ENCODE peak calls at places on chromosomes 6 and 20, in nine cellular contexts. R is HTR-8/SVneo; X is Kasumi-1; H is heart left ventricle; Q is amniotic stem cell; S is HCT116; L is left ventricle myocardium inferior; T is activated T-helper 9 cell treated with anti-CD3 and anti-CD28 coated beads, Interleukin-2, amount 50 U/mL, for 16 hours; E is stimulated activated CD4-positive, alpha-beta T cell treated with anti-CD3 and anti-CD28 coated beads, Interleukin-2, amount 100 ng/mL, for 48 hours. I is an unnamed sample.

GRCh38 chr6:143441680-143442359 is 8.7 kb downstream of the ADAT2 start:
- DNase-seq in E (no peak), X (no peak), L (no peak), T (no peak), H (no peak), Q (no peak), R (no peak), S (no peak), I (no peak)

GRCh38 chr6:130708338-130708737 is 118.9 kb upstream of the SMLR1 start:
- DNase-seq in Q (peak), H (no peak), X (peak), T (no peak), S (no peak), R (no peak), L (no peak), E (no peak), I (no peak)

GRCh38 chr6:4848382-4849068 is 72.3 kb downstream of the CDYL start:
- DNase-seq in R (no peak), X (no peak), L (no peak), T (no peak), E (no peak), S (no peak), H (peak), Q (no peak), I (no peak)

GRCh38 chr6:8982659-8983058 is 547.3 kb upstream of the SLC35B3 start:
- DNase-seq in L (no peak), T (no peak), S (no peak), X (no peak), E (no peak), Q (no peak), R (no peak), H (no peak), I (no peak)

GRCh38 chr20:45798935-45799642 is 7.3 kb downstream of the DNTTIP1 start:
- DNase-seq in Q (no peak), T (peak), E (peak), R (peak), H (no peak), X (peak), L (no peak), S (no peak), I (peak)

GRCh38 chr6:55868910-55869479 is 6.4 kb downstream of the BMP5 start:
- DNase-seq in X (no peak), H (no peak), R (peak), Q (no peak), L (no peak), S (peak), T (no peak), E (no peak), I (peak)

GRCh38 chr6:116251568-116252384 is 2.1 kb downstream of the TSPYL4 start:
- DNase-seq in X (no peak), L (no peak), H (no peak), E (no peak), S (no peak), T (no peak), Q (peak), R (no peak), I (no peak)

GRCh38 chr6:13243033-13243432 is 85.3 kb downstream of the TBC1D7 start:
- DNase-seq in S (no peak), X (no peak), T (no peak), Q (no peak), H (no peak), L (no peak), E (no peak), R (no peak), I (no peak)

GRCh38 chr6:107670792-107671199 is 153.3 kb downstream of the SCML4 start:
- DNase-seq in E (no peak), X (peak), S (no peak), T (no peak), L (peak), Q (no peak), H (peak), R (no peak), I (no peak)

GRCh38 chr20:35617397-35618031 is 1.9 kb downstream of the SPAG4 start:
- DNase-seq in T (no peak), S (no peak), E (peak), H (peak), L (peak), R (peak), Q (no peak), X (peak), I (peak)

GRCh38 chr6:132931937-132932336 is 117.6 kb downstream of the RPS12 start:
- DNase-seq in S (no peak), Q (no peak), R (peak), X (no peak), T (no peak), E (no peak), H (no peak), L (no peak), I (no peak)

GRCh38 chr20:50303573-50304500 is 113.2 kb downstream of the CEBPB start:
- DNase-seq in H (peak), T (no peak), R (no peak), Q (no peak), L (peak), S (no peak), X (no peak), E (no peak), I (no peak)

GRCh38 chr20:845967-846893 is 12.7 kb downstream of the FAM110A start:
- DNase-seq in E (no peak), S (no peak), X (peak), Q (no peak), H (no peak), R (no peak), L (no peak), T (no peak), I (no peak)

GRCh38 chr6:170174771-170175643 is 115.9 kb downstream of the DLL1 start:
- DNase-seq in Q (no peak), H (no peak), R (no peak), X (no peak), S (no peak), E (no peak), L (no peak), T (no peak), I (no peak)

GRCh38 chr20:10040070-10040970 is 5.5 kb downstream of the ANKEF1 start:
- DNase-seq in R (no peak), S (peak), X (no peak), E (no peak), T (no peak), Q (peak), H (no peak), L (no peak), I (peak)

GRCh38 chr20:63090682-63091571 is 84.2 kb upstream of the BHLHE23 start:
- DNase-seq in R (no peak), X (no peak), L (peak), T (no peak), S (no peak), E (no peak), Q (no peak), H (no peak), I (no peak)

GRCh38 chr6:105045546-105045945 is 88.6 kb downstream of the LIN28B start:
- DNase-seq in X (no peak), T (no peak), S (no peak), E (no peak), Q (no peak), L (no peak), H (no peak), R (no peak), I (no peak)

GRCh38 chr6:45278367-45278766 is 49.8 kb upstream of the RUNX2 start:
- DNase-seq in E (no peak), R (no peak), S (no peak), L (no peak), Q (no peak), H (no peak), X (no peak), T (no peak), I (no peak)

GRCh38 chr6:110488606-110489005 is 12.2 kb upstream of the SLC22A16 start:
- DNase-seq in L (no peak), T (no peak), E (no peak), S (no peak), Q (no peak), H (no peak), X (no peak), R (no peak), I (no peak)

GRCh38 chr6:66992660-66993059 is 1285.6 kb upstream of the EYS start:
- DNase-seq in H (no peak), R (no peak), E (no peak), S (no peak), Q (no peak), T (no peak), X (no peak), L (no peak), I (no peak)

GRCh38 chr20:51446656-51447055 is 95.9 kb downstream of the NFATC2 start:
- DNase-seq in H (peak), X (no peak), S (peak), L (no peak), T (no peak), E (no peak), R (peak), Q (peak), I (peak)

GRCh38 chr6:16286151-16286522 is 47.8 kb downstream of the GMPR start:
- DNase-seq in H (no peak), X (no peak), S (peak), Q (no peak), L (no peak), R (peak), E (peak), T (peak), I (no peak)

GRCh38 chr6:79613912-79614311 is 17.2 kb upstream of the SH3BGRL2 start:
- DNase-seq in T (no peak), S (no peak), R (no peak), Q (no peak), H (no peak), E (no peak), X (no peak), L (no peak), I (no peak)

GRCh38 chr6:44002071-44002590 is 125.1 kb downstream of the MRPL14 start:
- DNase-seq in X (no peak), E (peak), T (no peak), S (no peak), H (no peak), Q (no peak), R (no peak), L (no peak), I (no peak)

GRCh38 chr20:53872561-53873248 is 197.7 kb downstream of the BCAS1 start:
- DNase-seq in X (no peak), R (no peak), H (no peak), E (no peak), T (no peak), L (no peak), Q (no peak), S (no peak), I (no peak)

GRCh38 chr20:46558511-46558959 is 8.1 kb upstream of the OCSTAMP start:
- DNase-seq in Q (peak), E (peak), T (peak), H (peak), X (no peak), R (peak), L (no peak), S (no peak), I (peak)

GRCh38 chr20:59673998-59674445 is 69.7 kb downstream of the PHACTR3 start:
- DNase-seq in L (no peak), R (no peak), X (no peak), E (no peak), S (no peak), H (no peak), Q (no peak), T (no peak), I (no peak)

GRCh38 chr6:35025241-35026188 is 115.6 kb downstream of the TCP11 start:
- DNase-seq in H (no peak), R (no peak), L (no peak), E (no peak), X (peak), Q (no peak), S (no peak), T (no peak), I (no peak)

GRCh38 chr20:3190681-3191111 is 13.8 kb downstream of the DDRGK1 start:
- DNase-seq in X (no peak), R (no peak), Q (no peak), E (no peak), S (no peak), L (no peak), T (no peak), H (no peak), I (no peak)

GRCh38 chr6:27889628-27890315 is 22.4 kb downstream of the OR2B2 start:
- DNase-seq in E (no peak), R (no peak), X (peak), S (peak), T (no peak), Q (no peak), L (no peak), H (no peak), I (no peak)

GRCh38 chr6:47182291-47182957 is 127.3 kb downstream of the TNFRSF21 start:
- DNase-seq in Q (no peak), S (no peak), X (no peak), E (no peak), H (no peak), R (no peak), L (no peak), T (no peak), I (no peak)

GRCh38 chr6:170208171-170208601 is 82.7 kb downstream of the DLL1 start:
- DNase-seq in E (no peak), S (no peak), X (no peak), Q (no peak), H (no peak), T (no peak), R (no peak), L (no peak), I (no peak)

GRCh38 chr6:106064103-106064502 is 22.0 kb upstream of the PRDM1 start:
- DNase-seq in R (no peak), X (no peak), T (no peak), S (no peak), E (no peak), Q (no peak), L (peak), H (no peak), I (no peak)

GRCh38 chr6:20033697-20034407 is 178.4 kb downstream of the MBOAT1 start:
- DNase-seq in X (no peak), L (no peak), Q (no peak), R (no peak), H (no peak), T (no peak), S (no peak), E (no peak), I (no peak)

GRCh38 chr6:43953256-43953655 is 174.0 kb downstream of the MRPL14 start:
- DNase-seq in T (no peak), S (no peak), X (no peak), H (no peak), L (no peak), E (no peak), R (no peak), Q (no peak), I (no peak)

GRCh38 chr6:36038120-36038876 is 10.7 kb downstream of the MAPK14 start:
- DNase-seq in R (no peak), S (no peak), H (no peak), L (no peak), Q (no peak), E (no peak), X (no peak), T (no peak), I (no peak)

GRCh38 chr6:11810039-11810541 is 31.5 kb upstream of the ADTRP start:
- DNase-seq in S (no peak), H (peak), L (peak), R (peak), Q (peak), T (no peak), X (no peak), E (no peak), I (no peak)

I was measured in SW 1271.